ENCODE peak calls at places on chromosomes 11 and 22, in four cellular contexts. One of them, this sample, is unnamed. For H3K9me3, the result is how much of the 10 kb centered on the place peaks cover.

GRCh38 chr11:61700221-61700620 is 20.0 kb downstream of the DAGLA start:
- DNase-seq in cardiac muscle cell: peak
- DNase-seq in prostate gland: peak
- DNase-seq in A549: peak
- DNase-seq in this sample: no peak

GRCh38 chr22:39699631-39700348 is 129.2 kb downstream of the CACNA1I start:
- DNase-seq in cardiac muscle cell: no peak
- DNase-seq in prostate gland: no peak
- DNase-seq in A549: no peak
- DNase-seq in this sample: no peak

GRCh38 chr11:62611705-62612365 is 740 bp downstream of the EML3 start:
- DNase-seq in prostate gland: no peak
- DNase-seq in A549: peak
- DNase-seq in cardiac muscle cell: no peak
- DNase-seq in this sample: peak

GRCh38 chr22:50119169-50119767 is 29.5 kb downstream of the MOV10L1 start:
- DNase-seq in prostate gland: no peak
- DNase-seq in A549: no peak
- DNase-seq in cardiac muscle cell: no peak
- DNase-seq in this sample: no peak

GRCh38 chr11:26749927-26750326 is 28.1 kb upstream of the SLC5A12 start:
- DNase-seq in cardiac muscle cell: no peak
- DNase-seq in A549: no peak
- DNase-seq in prostate gland: no peak
- DNase-seq in this sample: no peak

GRCh38 chr22:17086301-17086700 is 1.5 kb downstream of the IL17RA start:
- DNase-seq in cardiac muscle cell: no peak
- DNase-seq in prostate gland: no peak
- DNase-seq in A549: no peak
- DNase-seq in this sample: peak

GRCh38 chr22:25845985-25846745 is 104.2 kb downstream of the MYO18B start:
- DNase-seq in cardiac muscle cell: no peak
- DNase-seq in A549: no peak
- DNase-seq in prostate gland: no peak
- DNase-seq in this sample: no peak

GRCh38 chr11:67583319-67584204 is at the start of gene GSTP1:
- DNase-seq in cardiac muscle cell: peak
- DNase-seq in prostate gland: peak
- DNase-seq in A549: peak
- DNase-seq in this sample: peak

GRCh38 chr22:19962909-19963806 is 21.5 kb upstream of the TXNRD2 start:
- DNase-seq in A549: no peak
- DNase-seq in cardiac muscle cell: no peak
- DNase-seq in prostate gland: peak
- DNase-seq in this sample: no peak

GRCh38 chr22:37734402-37734700 is 37.5 kb downstream of the TRIOBP start:
- DNase-seq in A549: no peak
- DNase-seq in prostate gland: no peak
- DNase-seq in cardiac muscle cell: no peak
- DNase-seq in this sample: no peak

GRCh38 chr11:6619021-6619745 is at the start of gene TPP1:
- DNase-seq in prostate gland: peak
- DNase-seq in A549: peak
- DNase-seq in cardiac muscle cell: peak
- DNase-seq in this sample: peak

GRCh38 chr22:23088199-23088604 is 17.9 kb downstream of the GNAZ start:
- DNase-seq in prostate gland: no peak
- DNase-seq in A549: no peak
- DNase-seq in cardiac muscle cell: no peak
- DNase-seq in this sample: no peak

GRCh38 chr22:25172153-25172552 is 27.5 kb upstream of the CRYBB3 start:
- DNase-seq in A549: peak
- DNase-seq in prostate gland: peak
- DNase-seq in cardiac muscle cell: no peak
- DNase-seq in this sample: peak

GRCh38 chr11:103892603-103893002 is 143.8 kb upstream of the DDI1 start:
- DNase-seq in prostate gland: no peak
- DNase-seq in A549: peak
- DNase-seq in cardiac muscle cell: no peak
- DNase-seq in this sample: no peak

GRCh38 chr11:46133119-46133518 is 11.9 kb upstream of the PHF21A start:
- DNase-seq in A549: peak
- DNase-seq in prostate gland: no peak
- DNase-seq in cardiac muscle cell: no peak
- DNase-seq in this sample: no peak

GRCh38 chr11:20111871-20112270 is 48.4 kb downstream of the DBX1 start:
- DNase-seq in cardiac muscle cell: no peak
- DNase-seq in A549: no peak
- DNase-seq in prostate gland: no peak
- DNase-seq in this sample: no peak

GRCh38 chr22:26718905-26719304 is 61.5 kb downstream of the MIAT start:
- DNase-seq in A549: peak
- DNase-seq in prostate gland: no peak
- DNase-seq in cardiac muscle cell: no peak
- DNase-seq in this sample: no peak

GRCh38 chr22:28950567-28951411 is 67.4 kb downstream of the ZNRF3 start:
- DNase-seq in cardiac muscle cell: no peak
- DNase-seq in A549: no peak
- DNase-seq in prostate gland: no peak
- DNase-seq in this sample: no peak

GRCh38 chr22:49011769-49012598 is 815.7 kb downstream of the BRD1 start:
- DNase-seq in cardiac muscle cell: no peak
- DNase-seq in A549: no peak
- DNase-seq in prostate gland: no peak
- DNase-seq in this sample: no peak

GRCh38 chr11:90113541-90113940 is 20.9 kb upstream of the NAALAD2 start:
- DNase-seq in cardiac muscle cell: no peak
- DNase-seq in prostate gland: no peak
- DNase-seq in A549: no peak
- DNase-seq in this sample: no peak

GRCh38 chr11:116844722-116845121 is 7.3 kb upstream of the APOA1 start:
- DNase-seq in A549: no peak
- DNase-seq in prostate gland: no peak
- DNase-seq in cardiac muscle cell: no peak
- DNase-seq in this sample: no peak
- H3K4me3 ChIP-seq in A549: no peak
- H3K4me3 ChIP-seq in prostate gland: no peak
- H3K4me3 ChIP-seq in cardiac muscle cell: no peak
- H3K4me3 ChIP-seq in this sample: no peak

GRCh38 chr11:91960770-91961169 is 263.8 kb upstream of the FAT3 start:
- DNase-seq in A549: no peak
- DNase-seq in prostate gland: no peak
- DNase-seq in cardiac muscle cell: no peak
- DNase-seq in this sample: no peak
- H3K9me3 ChIP-seq in A549: under half
- H3K9me3 ChIP-seq in prostate gland: under half
- H3K9me3 ChIP-seq in cardiac muscle cell: under half
- H3K9me3 ChIP-seq in this sample: under half

GRCh38 chr11:102014756-102015155 is 32.5 kb upstream of the CFAP300 start:
- DNase-seq in prostate gland: no peak
- DNase-seq in A549: no peak
- DNase-seq in cardiac muscle cell: no peak
- DNase-seq in this sample: no peak
- H3K4me3 ChIP-seq in prostate gland: no peak
- H3K4me3 ChIP-seq in A549: no peak
- H3K4me3 ChIP-seq in cardiac muscle cell: no peak
- H3K4me3 ChIP-seq in this sample: no peak

GRCh38 chr11:122820158-122820557 is 18.1 kb upstream of the CRTAM start:
- DNase-seq in A549: no peak
- DNase-seq in cardiac muscle cell: no peak
- DNase-seq in prostate gland: no peak
- DNase-seq in this sample: no peak
- H3K9me3 ChIP-seq in A549: under half
- H3K9me3 ChIP-seq in cardiac muscle cell: under half
- H3K9me3 ChIP-seq in prostate gland: under half
- H3K9me3 ChIP-seq in this sample: under half

DNA sequence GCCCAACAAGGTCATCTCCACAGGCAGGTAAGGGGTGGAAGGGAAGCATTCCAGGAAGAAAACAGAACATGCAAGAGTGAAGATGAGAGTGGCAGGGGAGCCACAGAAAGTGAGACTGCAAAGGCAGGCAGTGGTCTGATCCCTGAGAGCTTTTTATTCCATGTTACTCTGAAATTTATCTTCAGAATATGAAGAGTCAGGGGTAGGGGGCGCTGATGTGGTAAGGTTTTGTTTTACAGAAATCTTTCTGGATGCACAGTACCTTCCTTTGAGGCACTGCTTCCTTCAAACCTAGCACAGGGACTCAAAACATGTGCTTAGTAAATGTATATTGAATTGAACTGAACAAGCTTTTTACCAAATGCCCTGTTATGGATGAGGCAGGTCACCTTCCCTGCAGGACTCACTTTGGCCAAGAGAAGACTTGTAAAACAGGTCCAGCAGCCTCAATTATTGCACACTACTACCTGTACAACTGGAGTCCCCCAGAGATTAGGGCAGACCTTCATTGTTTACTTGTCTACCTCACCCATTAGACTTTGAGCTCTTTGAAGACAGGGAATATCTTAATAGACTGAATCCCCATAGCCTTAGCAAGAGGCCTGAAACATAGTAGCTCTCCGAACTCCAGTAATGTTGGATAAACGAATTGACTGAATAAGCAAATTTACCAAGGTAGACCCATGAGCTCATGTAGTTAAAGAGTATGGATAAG is 2.2 kb downstream of the PAK1 start:
- DNase-seq in A549: peak
- DNase-seq in cardiac muscle cell: peak
- DNase-seq in prostate gland: peak
- DNase-seq in this sample: no peak
- H3K4me3 ChIP-seq in A549: no peak
- H3K4me3 ChIP-seq in cardiac muscle cell: no peak
- H3K4me3 ChIP-seq in prostate gland: no peak
- H3K4me3 ChIP-seq in this sample: no peak

This sample was measured in CD4-positive, alpha-beta memory T cell.